ENCODE peak calls at places on chromosomes 2 and 18, in eight cellular contexts. Z is activated effector memory CD4-positive, alpha-beta T cell treated with Interleukin-2 at 50 U/mL for 16 hours; C is H9; R is substantia nigra; L is NCI-H1092; U is stimulated activated CD8-positive, alpha-beta memory T cell treated with anti-CD3 and anti-CD28 coated beads, Interleukin-7, amount 100 ng/mL, for 1 hour; E is heart left ventricle; F is NCI-H524. T is an unnamed sample.

GRCh38 chr18:32469190-32469611 is 1.5 kb downstream of the GAREM1 start:
- DNase-seq in E (peak; percentile 60), F (peak; percentile 60), L (peak; percentile 11), R (peak; percentile 53), Z (no peak), C (no peak), U (no peak), T (no peak)

GRCh38 chr18:79400091-79400590 is 4.4 kb downstream of the NFATC1 start:
- DNase-seq in Z (peak; percentile 65), E (peak; percentile 84), C (no peak), L (no peak), R (no peak), U (peak; percentile 64), F (no peak), T (peak; percentile 41)

GRCh38 chr2:178304262-178304661 is 110.0 kb downstream of the OSBPL6 start:
- DNase-seq in U (no peak), F (peak; percentile 96), R (no peak), L (no peak), Z (no peak), E (no peak), C (no peak), T (peak; percentile 59)

GRCh38 chr2:30110773-30111172 is 36.0 kb upstream of the YPEL5 start:
- DNase-seq in C (no peak), E (no peak), F (no peak), Z (no peak), R (no peak), L (no peak), U (no peak), T (no peak)

GRCh38 chr2:217756375-217757107 is 246.3 kb downstream of the TNS1 start:
- DNase-seq in E (peak; percentile 81), L (peak; percentile 51), U (peak; percentile 57), C (peak; percentile 91), Z (peak; percentile 28), F (peak; percentile 88), R (peak; percentile 63), T (peak; percentile 54)

GRCh38 chr18:6997802-6998201 is 119.8 kb downstream of the LAMA1 start:
- DNase-seq in U (no peak), C (no peak), L (no peak), E (no peak), Z (no peak), R (no peak), F (no peak), T (no peak)

GRCh38 chr2:239164281-239164871 is 236.4 kb downstream of the HDAC4 start:
- DNase-seq in R (no peak), E (peak; percentile 9), F (no peak), C (no peak), Z (no peak), L (no peak), U (no peak), T (no peak)

GRCh38 chr18:13539050-13539449 is 187.3 kb downstream of the FAM210A start:
- DNase-seq in R (peak; percentile 25), L (no peak), E (no peak), Z (no peak), C (no peak), U (peak; percentile 6), F (no peak), T (no peak)

GRCh38 chr2:144079808-144080207 is 440.1 kb downstream of the ZEB2 start:
- DNase-seq in Z (no peak), L (no peak), R (no peak), F (no peak), C (no peak), E (no peak), U (no peak), T (no peak)

GRCh38 chr18:77140439-77141109 is 8.0 kb upstream of the MBP start:
- DNase-seq in C (no peak), R (no peak), Z (peak; percentile 53), F (no peak), L (no peak), E (peak; percentile 57), U (no peak), T (no peak)

GRCh38 chr18:10953672-10954071 is 195.7 kb downstream of the PIEZO2 start:
- DNase-seq in U (no peak), F (peak; percentile 95), R (no peak), C (no peak), E (no peak), L (no peak), Z (no peak), T (no peak)

GRCh38 chr2:46310446-46310845 is 13.2 kb downstream of the EPAS1 start:
- DNase-seq in R (no peak), Z (no peak), U (no peak), L (no peak), F (no peak), C (no peak), E (no peak), T (no peak)

GRCh38 chr18:49648326-49648725 is 86.5 kb downstream of the LIPG start:
- DNase-seq in F (no peak), C (no peak), R (no peak), Z (no peak), U (no peak), L (no peak), E (peak; percentile 57), T (no peak)

GRCh38 chr2:181421464-181421863 is 35.7 kb upstream of the ITGA4 start:
- DNase-seq in R (no peak), E (no peak), C (no peak), Z (no peak), L (no peak), F (no peak), U (no peak), T (no peak)

GRCh38 chr2:31378389-31378788 is 36.2 kb downstream of the XDH start:
- DNase-seq in Z (no peak), C (no peak), U (no peak), R (no peak), L (no peak), F (no peak), E (peak; percentile 69), T (no peak)

GRCh38 chr2:190582761-190583506 is 48.4 kb upstream of the NEMP2 start:
- DNase-seq in C (no peak), Z (no peak), U (no peak), E (no peak), L (no peak), R (no peak), F (no peak), T (no peak)

GRCh38 chr2:64857581-64858471 is 131.4 kb upstream of the SLC1A4 start:
- DNase-seq in C (no peak), L (no peak), E (peak; percentile 78), Z (no peak), U (no peak), R (peak; percentile 90), F (peak; percentile 62), T (no peak)

GRCh38 chr2:142668420-142668819 is 209.0 kb upstream of the KYNU start:
- DNase-seq in U (no peak), F (no peak), C (no peak), E (no peak), L (no peak), R (no peak), Z (no peak), T (no peak)

GRCh38 chr2:150581717-150582472 is 94.4 kb upstream of the RND3 start:
- DNase-seq in Z (no peak), U (no peak), F (peak; percentile 14), L (no peak), C (no peak), E (no peak), R (no peak), T (no peak)

GRCh38 chr2:205276071-205276777 is 406.1 kb upstream of the NRP2 start:
- DNase-seq in C (peak; percentile 55), U (no peak), E (no peak), Z (no peak), F (no peak), R (no peak), L (no peak), T (no peak)

GRCh38 chr2:105808418-105809098 is 63.8 kb downstream of the NCK2 start:
- DNase-seq in U (no peak), E (no peak), F (no peak), R (no peak), L (no peak), C (no peak), Z (no peak), T (no peak)

GRCh38 chr2:18883626-18884456 is 294.5 kb upstream of the NT5C1B start:
- DNase-seq in C (no peak), L (no peak), E (no peak), Z (no peak), U (no peak), F (no peak), R (no peak), T (peak; percentile 18)

GRCh38 chr2:61177727-61178549 is 15.9 kb downstream of the C2orf74 start:
- DNase-seq in R (no peak), E (peak; percentile 59), F (peak; percentile 27), C (peak; percentile 51), L (no peak), U (no peak), Z (no peak), T (peak; percentile 58)

GRCh38 chr2:64797881-64798590 is 144.3 kb upstream of the SERTAD2 start:
- DNase-seq in R (no peak), U (no peak), L (no peak), C (no peak), Z (no peak), E (no peak), F (no peak), T (no peak)

GRCh38 chr2:38797276-38797675 is 19.3 kb downstream of the GEMIN6 start:
- DNase-seq in C (no peak), F (no peak), L (no peak), R (no peak), U (no peak), E (no peak), Z (no peak), T (peak; percentile 79)

GRCh38 chr18:69494841-69495240 is 94.2 kb downstream of the DOK6 start:
- DNase-seq in C (no peak), Z (no peak), R (no peak), E (no peak), U (no peak), L (no peak), F (no peak), T (no peak)

GRCh38 chr18:53796042-53796729 is 428.3 kb downstream of the MBD2 start:
- DNase-seq in C (no peak), R (no peak), F (no peak), Z (no peak), E (peak; percentile 26), L (no peak), U (no peak), T (peak; percentile 95)

GRCh38 chr2:221549143-221549542 is 23.0 kb downstream of the EPHA4 start:
- DNase-seq in L (no peak), E (no peak), R (no peak), Z (no peak), C (no peak), F (no peak), U (no peak), T (no peak)

GRCh38 chr2:102006886-102007278 is 15.1 kb downstream of the IL1R2 start:
- DNase-seq in C (no peak), F (no peak), R (no peak), L (no peak), E (no peak), U (no peak), Z (no peak), T (no peak)

GRCh38 chr2:206814486-206814885 is 49.1 kb downstream of the FASTKD2 start:
- DNase-seq in E (no peak), R (no peak), C (no peak), F (no peak), U (no peak), Z (no peak), L (no peak), T (no peak)

GRCh38 chr2:188853307-188853706 is 120.9 kb upstream of the COL3A1 start:
- DNase-seq in Z (no peak), U (no peak), F (peak; percentile 85), L (no peak), C (no peak), E (no peak), R (no peak), T (no peak)

GRCh38 chr2:101185085-101185484 is 33.9 kb upstream of the TBC1D8 start:
- DNase-seq in F (no peak), C (no peak), R (no peak), L (no peak), U (no peak), E (no peak), Z (no peak), T (no peak)

GRCh38 chr18:50186385-50186784 is 8.6 kb downstream of the MYO5B start:
- DNase-seq in F (peak; percentile 8), Z (no peak), U (no peak), R (no peak), C (no peak), L (no peak), E (no peak), T (no peak)

GRCh38 chr2:122643725-122644329 is 888.4 kb downstream of the TSN start:
- DNase-seq in R (no peak), U (no peak), E (no peak), L (peak; percentile 86), C (no peak), F (peak; percentile 49), Z (no peak), T (peak; percentile 58)